ENCODE peak calls at places on chromosomes 4 and X, in five cellular contexts. One of them, this sample, is unnamed.

GRCh38 chrX:45623266-45623665 is 422.6 kb upstream of the DIPK2B start:
- ATAC-seq in GM23338: no peak
- ATAC-seq in HepG2: no peak
- ATAC-seq in upper lobe of left lung: peak; percentile 24
- ATAC-seq in K562: no peak
- ATAC-seq in this sample: peak; percentile 65

GRCh38 chrX:149937881-149938426 is 337 bp downstream of the EOLA2 start:
- ATAC-seq in GM23338: no peak
- ATAC-seq in HepG2: peak; percentile 3
- ATAC-seq in upper lobe of left lung: no peak
- ATAC-seq in K562: no peak
- ATAC-seq in this sample: no peak

GRCh38 chr4:59920414-59920813 is 1279.7 kb upstream of the ADGRL3 start:
- ATAC-seq in GM23338: peak; percentile 87
- ATAC-seq in HepG2: no peak
- ATAC-seq in upper lobe of left lung: no peak
- ATAC-seq in K562: no peak
- ATAC-seq in this sample: no peak

GRCh38 chr4:79083406-79084010 is 144.3 kb upstream of the PAQR3 start:
- ATAC-seq in GM23338: peak; percentile 98
- ATAC-seq in HepG2: no peak
- ATAC-seq in upper lobe of left lung: no peak
- ATAC-seq in K562: no peak
- ATAC-seq in this sample: peak; percentile 97

GRCh38 chr4:1813915-1814314 is 20.8 kb downstream of the FGFR3 start:
- ATAC-seq in GM23338: no peak
- ATAC-seq in HepG2: no peak
- ATAC-seq in upper lobe of left lung: no peak
- ATAC-seq in K562: peak; percentile 35
- ATAC-seq in this sample: no peak

GRCh38 chr4:113555868-113556267 is 205.7 kb downstream of the CAMK2D start:
- ATAC-seq in GM23338: no peak
- ATAC-seq in HepG2: no peak
- ATAC-seq in upper lobe of left lung: peak; percentile 87
- ATAC-seq in K562: no peak
- ATAC-seq in this sample: peak; percentile 77

GRCh38 chrX:154443479-154443910 is 446 bp upstream of the FAM50A start:
- ATAC-seq in GM23338: peak; percentile 45
- ATAC-seq in HepG2: no peak
- ATAC-seq in upper lobe of left lung: no peak
- ATAC-seq in K562: peak; percentile 11
- ATAC-seq in this sample: peak; percentile 11

GRCh38 chr4:30461218-30461617 is 259.0 kb upstream of the PCDH7 start:
- ATAC-seq in GM23338: peak; percentile 97
- ATAC-seq in HepG2: no peak
- ATAC-seq in upper lobe of left lung: no peak
- ATAC-seq in K562: no peak
- ATAC-seq in this sample: no peak

GRCh38 chrX:53595266-53595810 is 91.2 kb downstream of the HUWE1 start:
- ATAC-seq in GM23338: no peak
- ATAC-seq in HepG2: no peak
- ATAC-seq in upper lobe of left lung: no peak
- ATAC-seq in K562: no peak
- ATAC-seq in this sample: no peak

GRCh38 chr4:22515888-22516541 is at the start of gene ADGRA3:
- ATAC-seq in GM23338: peak; percentile 82
- ATAC-seq in HepG2: peak; percentile 79
- ATAC-seq in upper lobe of left lung: peak; percentile 92
- ATAC-seq in K562: peak; percentile 66
- ATAC-seq in this sample: peak; percentile 93

GRCh38 chr4:154086247-154086646 is 297.4 kb upstream of the SFRP2 start:
- ATAC-seq in GM23338: peak; percentile 39
- ATAC-seq in HepG2: no peak
- ATAC-seq in upper lobe of left lung: no peak
- ATAC-seq in K562: no peak
- ATAC-seq in this sample: no peak

GRCh38 chr4:38132140-38132673 is 172.0 kb downstream of the PTTG2 start:
- ATAC-seq in GM23338: peak; percentile 30
- ATAC-seq in HepG2: no peak
- ATAC-seq in upper lobe of left lung: peak; percentile 90
- ATAC-seq in K562: no peak
- ATAC-seq in this sample: peak; percentile 92

GRCh38 chr4:53196872-53197759 is 168.7 kb downstream of the SCFD2 start:
- ATAC-seq in GM23338: peak; percentile 51
- ATAC-seq in HepG2: peak; percentile 59
- ATAC-seq in upper lobe of left lung: peak; percentile 84
- ATAC-seq in K562: peak; percentile 86
- ATAC-seq in this sample: peak; percentile 51

GRCh38 chrX:109782994-109783711 is 50.1 kb upstream of the ACSL4 start:
- ATAC-seq in GM23338: no peak
- ATAC-seq in HepG2: no peak
- ATAC-seq in upper lobe of left lung: no peak
- ATAC-seq in K562: no peak
- ATAC-seq in this sample: no peak

GRCh38 chr4:89434364-89434988 is 126.9 kb upstream of the GPRIN3 start:
- ATAC-seq in GM23338: peak; percentile 68
- ATAC-seq in HepG2: peak; percentile 63
- ATAC-seq in upper lobe of left lung: peak; percentile 57
- ATAC-seq in K562: no peak
- ATAC-seq in this sample: no peak

GRCh38 chr4:41066049-41066448 is 148.3 kb downstream of the APBB2 start:
- ATAC-seq in GM23338: no peak
- ATAC-seq in HepG2: no peak
- ATAC-seq in upper lobe of left lung: no peak
- ATAC-seq in K562: no peak
- ATAC-seq in this sample: no peak

GRCh38 chr4:84456157-84456556 is 42.9 kb downstream of the NKX6-1 start:
- ATAC-seq in GM23338: no peak
- ATAC-seq in HepG2: no peak
- ATAC-seq in upper lobe of left lung: no peak
- ATAC-seq in K562: no peak
- ATAC-seq in this sample: no peak

GRCh38 chr4:152351080-152351479 is 184.8 kb downstream of the FBXW7 start:
- ATAC-seq in GM23338: no peak
- ATAC-seq in HepG2: no peak
- ATAC-seq in upper lobe of left lung: no peak
- ATAC-seq in K562: no peak
- ATAC-seq in this sample: no peak
- H3K4me3 ChIP-seq in GM23338: no peak overlapping the region
- H3K4me3 ChIP-seq in HepG2: no peak overlapping the region
- H3K4me3 ChIP-seq in upper lobe of left lung: no peak overlapping the region
- H3K4me3 ChIP-seq in K562: no peak overlapping the region
- H3K4me3 ChIP-seq in this sample: peak overlapping the region; percentile 47

GRCh38 chr4:85734446-85734845 is 259.5 kb downstream of the ARHGAP24 start:
- ATAC-seq in GM23338: no peak
- ATAC-seq in HepG2: no peak
- ATAC-seq in upper lobe of left lung: peak; percentile 44
- ATAC-seq in K562: no peak
- ATAC-seq in this sample: no peak

GRCh38 chr4:85728471-85728870 is 253.5 kb downstream of the ARHGAP24 start:
- ATAC-seq in GM23338: no peak
- ATAC-seq in HepG2: no peak
- ATAC-seq in upper lobe of left lung: no peak
- ATAC-seq in K562: no peak
- ATAC-seq in this sample: no peak

GRCh38 chr4:85736576-85736975 is 261.6 kb downstream of the ARHGAP24 start:
- ATAC-seq in GM23338: no peak
- ATAC-seq in HepG2: no peak
- ATAC-seq in upper lobe of left lung: peak; percentile 35
- ATAC-seq in K562: no peak
- ATAC-seq in this sample: no peak

GRCh38 chr4:85733798-85734197 is 258.8 kb downstream of the ARHGAP24 start:
- ATAC-seq in GM23338: no peak
- ATAC-seq in HepG2: no peak
- ATAC-seq in upper lobe of left lung: peak; percentile 52
- ATAC-seq in K562: no peak
- ATAC-seq in this sample: no peak

GRCh38 chr4:85732124-85732523 is 257.2 kb downstream of the ARHGAP24 start:
- ATAC-seq in GM23338: no peak
- ATAC-seq in HepG2: no peak
- ATAC-seq in upper lobe of left lung: no peak
- ATAC-seq in K562: no peak
- ATAC-seq in this sample: no peak
- H3K4me1 ChIP-seq in GM23338: no peaks in the 10 kb centered on the region
- H3K4me1 ChIP-seq in HepG2: no peaks in the 10 kb centered on the region
- H3K4me1 ChIP-seq in upper lobe of left lung: no peaks in the 10 kb centered on the region
- H3K4me1 ChIP-seq in K562: peaks cover under 1% of the 10 kb centered on the region
- H3K4me1 ChIP-seq in this sample: no peaks in the 10 kb centered on the region

GRCh38 chr4:86036729-86037128 is 323.1 kb downstream of the MAPK10 start:
- ATAC-seq in GM23338: no peak
- ATAC-seq in HepG2: no peak
- ATAC-seq in upper lobe of left lung: no peak
- ATAC-seq in K562: no peak
- ATAC-seq in this sample: no peak
- TF ChIP-seq POLR2AphosphoS5 in GM23338: no peak
- TF ChIP-seq POLR2AphosphoS5 in HepG2: no peak
- TF ChIP-seq POLR2AphosphoS5 in upper lobe of left lung: no peak
- TF ChIP-seq POLR2AphosphoS5 in K562: no peak
- TF ChIP-seq POLR2AphosphoS5 in this sample: no peak

GRCh38 chrX:10157545-10157944 is 770 bp downstream of the CLCN4 start:
- ATAC-seq in GM23338: no peak
- ATAC-seq in HepG2: no peak
- ATAC-seq in upper lobe of left lung: peak; percentile 30
- ATAC-seq in K562: no peak
- ATAC-seq in this sample: no peak
- H3K4me3 ChIP-seq in GM23338: peak overlapping the region; percentile 53
- H3K4me3 ChIP-seq in HepG2: peak overlapping the region; percentile 60
- H3K4me3 ChIP-seq in upper lobe of left lung: peak overlapping the region; percentile 28
- H3K4me3 ChIP-seq in K562: no peak overlapping the region
- H3K4me3 ChIP-seq in this sample: no peak overlapping the region

GRCh38 chr4:168794881-168795280 is 215.2 kb downstream of the CBR4 start:
- ATAC-seq in GM23338: no peak
- ATAC-seq in HepG2: no peak
- ATAC-seq in upper lobe of left lung: no peak
- ATAC-seq in K562: no peak
- ATAC-seq in this sample: no peak

GRCh38 chr4:168793542-168793941 is 216.5 kb downstream of the CBR4 start:
- ATAC-seq in GM23338: no peak
- ATAC-seq in HepG2: no peak
- ATAC-seq in upper lobe of left lung: no peak
- ATAC-seq in K562: no peak
- ATAC-seq in this sample: no peak

GRCh38 chr4:168795346-168795745 is 214.7 kb downstream of the CBR4 start:
- ATAC-seq in GM23338: no peak
- ATAC-seq in HepG2: no peak
- ATAC-seq in upper lobe of left lung: no peak
- ATAC-seq in K562: no peak
- ATAC-seq in this sample: no peak

GRCh38 chr4:168796362-168797106 is 213.5 kb downstream of the CBR4 start:
- ATAC-seq in GM23338: no peak
- ATAC-seq in HepG2: peak; percentile 92
- ATAC-seq in upper lobe of left lung: no peak
- ATAC-seq in K562: no peak
- ATAC-seq in this sample: no peak

DNA sequence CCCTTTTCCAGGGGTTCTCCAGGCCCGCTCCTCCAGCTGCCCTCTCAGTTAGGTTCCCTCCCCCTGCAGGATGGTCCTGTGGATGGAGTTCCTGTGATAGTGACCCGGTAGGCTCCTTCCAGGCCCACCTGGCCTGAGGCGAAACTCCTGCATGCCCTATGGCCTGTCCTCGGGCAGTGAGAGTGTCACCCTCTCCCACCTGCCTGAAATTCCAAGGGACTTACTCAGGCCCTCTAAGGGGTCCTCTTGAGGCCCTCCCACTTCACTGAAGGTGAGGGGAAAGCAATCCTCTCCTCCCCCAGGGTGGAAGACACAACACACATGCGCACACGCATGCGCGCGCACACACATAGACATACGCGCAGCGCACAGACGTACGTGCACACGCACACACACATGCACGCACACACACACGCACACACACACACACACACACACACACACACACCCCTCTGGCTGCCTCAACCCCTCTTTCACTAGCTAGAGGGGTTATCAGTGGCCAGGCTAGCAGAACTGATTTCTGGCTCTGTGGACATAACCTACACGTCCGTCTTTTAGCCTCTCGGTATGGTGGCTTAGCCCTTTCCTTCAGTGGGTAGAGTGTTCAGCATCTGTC is 215.9 kb downstream of the CBR4 start:
- ATAC-seq in GM23338: no peak
- ATAC-seq in HepG2: no peak
- ATAC-seq in upper lobe of left lung: no peak
- ATAC-seq in K562: no peak
- ATAC-seq in this sample: no peak
- H3K4me1 ChIP-seq in GM23338: peaks cover 9% of the 10 kb centered on the region
- H3K4me1 ChIP-seq in HepG2: peaks cover 26% of the 10 kb centered on the region
- H3K4me1 ChIP-seq in upper lobe of left lung: peaks cover 5% of the 10 kb centered on the region
- H3K4me1 ChIP-seq in K562: no peaks in the 10 kb centered on the region
- H3K4me1 ChIP-seq in this sample: no peaks in the 10 kb centered on the region